ENCODE peak calls at places on chromosomes 2 and 18, in six cellular contexts. K, O, S, D, Q and U are unnamed samples. For H3K9me3, the result is how much of the 10 kb centered on the place peaks cover.

GRCh38 chr2:55616509-55617159 is 788 bp downstream of the PPP4R3B start:
- DNase-seq in Q (no peak), S (peak), O (peak), K (peak), D (peak), U (peak)

GRCh38 chr2:155692108-155692507 is 640.4 kb downstream of the NR4A2 start:
- DNase-seq in Q (no peak), O (no peak), S (no peak), K (no peak), D (no peak), U (no peak)

GRCh38 chr2:196369967-196370366 is 198.6 kb upstream of the STK17B start:
- DNase-seq in Q (no peak), S (peak), O (no peak), D (no peak), K (no peak), U (no peak)

GRCh38 chr2:149166958-149167810 is 128.7 kb downstream of the LYPD6B start:
- DNase-seq in D (no peak), Q (no peak), K (no peak), O (no peak), S (peak), U (no peak)

GRCh38 chr2:112881217-112882000 is 29.6 kb upstream of the IL37 start:
- DNase-seq in K (no peak), O (no peak), D (no peak), S (peak), Q (no peak), U (no peak)

GRCh38 chr2:152166633-152167032 is 8.9 kb downstream of the STAM2 start:
- DNase-seq in S (peak), Q (no peak), D (no peak), K (no peak), O (no peak), U (no peak)

GRCh38 chr18:9101730-9102390 is 639 bp upstream of the NDUFV2 start:
- DNase-seq in O (no peak), Q (no peak), K (no peak), S (peak), D (no peak), U (peak)

GRCh38 chr2:134669731-134670669 is 48.8 kb downstream of the TMEM163 start:
- DNase-seq in S (no peak), Q (peak), K (peak), O (peak), D (peak), U (peak)

GRCh38 chr18:51196116-51196810 is 1.2 kb downstream of the MEX3C start:
- DNase-seq in K (peak), Q (peak), S (no peak), O (peak), D (peak), U (peak)

GRCh38 chr2:240972636-240973521 is 25.5 kb upstream of the SNED1 start:
- DNase-seq in S (peak), K (peak), D (no peak), O (peak), Q (no peak), U (no peak)

GRCh38 chr2:23436346-23437099 is 51.5 kb downstream of the KLHL29 start:
- DNase-seq in D (no peak), K (no peak), Q (no peak), S (peak), O (peak), U (no peak)

DNA sequence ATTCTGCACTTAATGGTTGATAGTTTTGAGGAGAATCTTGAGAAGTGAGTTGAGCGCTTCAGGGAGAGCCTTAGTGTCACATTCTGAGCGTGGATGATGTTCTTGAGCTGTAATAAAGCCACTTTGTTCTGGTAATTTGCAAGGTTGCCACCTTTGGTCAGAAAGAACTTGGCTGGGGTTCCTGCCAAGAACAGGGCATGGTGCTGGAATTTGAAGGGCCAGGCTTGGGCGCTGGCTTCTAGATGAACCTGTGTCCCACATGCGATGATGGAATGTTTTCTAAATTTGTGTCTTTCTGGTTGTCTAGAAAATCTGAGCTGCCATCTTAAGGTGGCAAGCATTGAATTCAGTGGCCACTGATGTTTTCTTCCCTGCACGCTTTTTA is 124.1 kb upstream of the EML6 start:
- DNase-seq in K (no peak), O (no peak), D (no peak), Q (no peak), S (no peak), U (no peak)
- H3K27ac ChIP-seq in K (peak), O (peak), D (peak), Q (peak), S (peak), U (peak)

GRCh38 chr2:127612111-127612822 is 33.7 kb upstream of the GPR17 start:
- DNase-seq in O (peak), S (no peak), Q (no peak), D (no peak), K (no peak), U (no peak)
- H3K9me3 ChIP-seq in O (under half), S (under half), Q (under half), D (under half), K (under half), U (under half)

DNA sequence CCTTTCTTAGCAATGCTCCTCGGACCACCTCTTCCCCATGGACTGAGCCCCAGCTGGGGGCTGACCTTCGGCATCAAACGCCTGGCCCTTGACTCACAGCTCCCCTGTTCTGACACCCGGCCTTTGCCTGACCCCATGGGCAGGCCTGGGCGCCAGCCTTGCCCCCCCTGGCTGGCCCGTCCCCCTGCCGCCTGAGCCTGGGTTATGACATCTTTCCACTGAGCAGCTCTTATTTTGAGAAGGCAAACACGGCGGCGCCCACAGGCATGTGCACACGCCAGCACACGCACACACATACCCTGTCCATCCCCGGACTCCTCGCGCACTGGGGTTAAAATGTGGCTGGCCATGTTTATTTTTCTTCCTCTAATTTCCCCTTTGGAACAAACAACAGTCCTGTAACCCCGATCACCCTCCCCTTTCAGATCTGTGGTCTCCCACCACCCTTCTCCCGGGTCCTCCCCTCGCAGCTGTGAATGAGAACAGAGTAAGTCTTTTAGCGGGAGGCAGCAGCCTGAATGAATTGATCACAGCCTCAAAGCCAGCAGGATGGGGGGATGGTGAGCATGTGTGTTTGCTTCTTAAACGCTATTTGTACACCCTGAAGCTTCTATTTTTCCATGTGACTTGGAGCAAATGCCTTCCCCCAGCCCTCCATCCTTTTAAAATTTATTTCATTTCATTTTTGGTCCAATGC is 11.8 kb upstream of the ATOH8 start:
- DNase-seq in K (no peak), O (peak), Q (peak), D (peak), S (peak), U (no peak)
- H3K27ac ChIP-seq in K (peak), O (peak), Q (peak), D (peak), S (peak), U (no peak)

GRCh38 chr2:209114588-209114987 is 309.3 kb upstream of the MAP2 start:
- DNase-seq in S (no peak), D (no peak), Q (no peak), K (no peak), O (no peak), U (no peak)
- H3K9me3 ChIP-seq in S (under half), D (under half), Q (under half), K (under half), O (under half), U (under half)

DNA sequence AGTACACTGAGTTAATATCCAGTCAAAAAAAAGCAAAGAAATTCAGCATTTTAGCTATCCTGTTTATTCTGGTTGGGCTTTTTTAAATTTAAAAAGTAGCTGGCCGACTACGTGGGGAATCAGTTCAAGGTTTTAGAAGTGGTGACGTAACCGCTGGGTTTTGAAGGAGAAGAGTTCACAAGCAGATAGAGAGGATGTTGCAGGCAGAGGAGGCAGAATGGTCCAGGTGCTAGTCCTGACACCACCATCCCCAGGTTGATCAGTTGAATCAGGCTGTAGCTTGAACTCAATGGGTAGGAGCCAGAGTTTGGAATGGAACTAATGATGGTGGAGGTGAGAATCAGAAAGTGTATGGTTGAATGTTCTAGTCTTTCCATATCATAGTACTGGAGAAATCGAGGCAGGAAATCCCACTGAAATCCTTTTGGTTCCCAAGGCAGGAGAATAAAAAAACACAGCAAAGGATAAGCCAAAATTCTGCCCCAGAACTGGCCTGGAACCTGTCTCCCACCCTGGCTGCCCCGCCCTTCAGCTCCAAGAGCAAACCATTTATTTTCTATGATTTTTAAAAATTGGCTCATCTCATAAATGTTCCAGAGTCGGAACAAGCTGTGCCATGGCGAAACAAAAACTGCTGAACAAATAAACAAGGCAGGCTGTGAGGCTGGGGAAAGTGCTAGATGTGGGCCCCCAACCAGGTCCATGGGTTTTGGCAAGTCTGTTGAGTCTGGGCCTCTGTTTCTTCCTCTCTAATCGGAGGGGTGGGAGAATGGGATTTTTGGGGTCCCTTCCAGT is 44.0 kb downstream of the SLC4A1AP start:
- DNase-seq in K (no peak), D (peak), O (no peak), Q (no peak), S (no peak), U (no peak)
- H3K27ac ChIP-seq in K (no peak), D (peak), O (no peak), Q (peak), S (no peak), U (no peak)

GRCh38 chr2:2765176-2765800 is 434.2 kb upstream of the MYT1L start:
- DNase-seq in O (no peak), K (no peak), Q (no peak), S (no peak), D (no peak), U (no peak)

GRCh38 chr2:2763998-2764355 is 432.9 kb upstream of the MYT1L start:
- DNase-seq in D (no peak), Q (no peak), O (no peak), K (no peak), S (no peak), U (no peak)

GRCh38 chr2:2767837-2768236 is 436.8 kb upstream of the MYT1L start:
- DNase-seq in S (no peak), D (no peak), K (no peak), Q (no peak), O (no peak), U (no peak)

GRCh38 chr2:2764739-2765138 is 433.7 kb upstream of the MYT1L start:
- DNase-seq in S (no peak), D (no peak), O (no peak), K (no peak), Q (no peak), U (no peak)

DNA sequence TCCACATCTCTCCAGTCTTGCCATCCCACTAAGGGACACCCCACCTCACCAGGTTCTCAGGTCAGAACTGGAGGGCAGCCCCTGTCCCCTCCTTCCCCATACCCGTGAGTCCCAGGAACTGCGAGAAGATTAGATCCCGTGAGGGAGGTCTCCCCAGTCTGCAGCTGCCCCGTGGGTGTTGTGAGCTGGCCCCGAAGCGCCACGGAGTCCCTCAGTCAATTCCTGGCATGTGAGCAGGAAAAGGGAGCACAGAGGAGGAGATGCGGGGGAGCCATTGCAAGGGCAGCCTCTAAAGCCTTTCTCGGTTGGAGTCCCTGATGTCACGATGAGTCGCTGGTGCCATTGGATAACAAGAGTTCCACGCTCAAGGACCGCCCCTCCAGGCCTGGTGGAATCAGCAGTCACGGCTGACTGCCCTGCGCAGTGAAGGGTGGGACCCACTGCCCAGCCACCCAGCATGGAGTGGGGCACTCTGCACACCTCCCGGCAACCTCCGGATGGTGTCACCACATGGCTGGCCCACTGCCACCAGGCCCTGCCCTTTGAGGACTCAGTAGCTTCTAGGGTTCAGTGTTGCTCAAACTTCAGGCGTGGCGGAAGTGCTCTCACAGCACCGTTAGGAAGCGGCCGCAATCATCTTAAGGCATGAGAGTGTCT is 434.9 kb upstream of the MYT1L start:
- DNase-seq in S (no peak), K (no peak), O (no peak), D (no peak), Q (no peak), U (no peak)
- H3K9me3 ChIP-seq in S (under half), K (under half), O (under half), D (under half), Q (under half), U (under half)